ENCODE peak calls at places on chromosomes 11 and 22, in four cellular contexts. C, X, D and B are unnamed samples.

GRCh38 chr11:114705280-114706024 is 27.1 kb downstream of the NXPE2 start:
- DNase-seq in C (no peak), D (no peak), X (no peak), B (no peak)

GRCh38 chr11:114315749-114316368 is 19.7 kb downstream of the NNMT start:
- DNase-seq in X (no peak), C (no peak), D (peak), B (no peak)

GRCh38 chr11:118281284-118281683 is 17.2 kb upstream of the MPZL2 start:
- DNase-seq in D (no peak), X (no peak), C (no peak), B (no peak)

GRCh38 chr11:106998126-106998525 is 20.1 kb downstream of the GUCY1A2 start:
- DNase-seq in D (no peak), C (no peak), X (no peak), B (no peak)

GRCh38 chr22:42343551-42344081 is 73.2 kb upstream of the TCF20 start:
- DNase-seq in X (peak), C (no peak), D (no peak), B (peak)

GRCh38 chr11:33802414-33802950 is 28.2 kb upstream of the FBXO3 start:
- DNase-seq in D (peak), C (no peak), X (peak), B (peak)

GRCh38 chr11:111554532-111554931 is 14.0 kb downstream of the LAYN start:
- DNase-seq in C (no peak), D (no peak), X (no peak), B (no peak)

GRCh38 chr11:88345408-88345807 is 7.9 kb upstream of the CTSC start:
- DNase-seq in D (no peak), X (no peak), C (no peak), B (no peak)

GRCh38 chr11:27696112-27696511 is 4.1 kb downstream of the BDNF start:
- DNase-seq in D (no peak), X (no peak), C (no peak), B (no peak)

GRCh38 chr11:406796-407650 is 7.8 kb downstream of the SIGIRR start:
- DNase-seq in X (peak), C (peak), D (no peak), B (peak)
- TF ChIP-seq NFIC in X (peak), C (no peak), D (no peak), B (no peak)

GRCh38 chr22:39663751-39664150 is 93.2 kb downstream of the CACNA1I start:
- DNase-seq in X (no peak), C (no peak), D (no peak), B (no peak)

GRCh38 chr22:39665229-39665628 is 94.7 kb downstream of the CACNA1I start:
- DNase-seq in X (no peak), D (no peak), C (no peak), B (no peak)

GRCh38 chr22:39665661-39666431 is 95.3 kb downstream of the CACNA1I start:
- DNase-seq in X (no peak), D (no peak), C (no peak), B (no peak)

GRCh38 chr22:39666495-39666894 is 95.9 kb downstream of the CACNA1I start:
- DNase-seq in C (no peak), X (no peak), D (no peak), B (no peak)

GRCh38 chr22:39664485-39665200 is 94.1 kb downstream of the CACNA1I start:
- DNase-seq in C (no peak), D (no peak), X (peak), B (peak)
- TF ChIP-seq NFIC in C (no peak), D (no peak), X (no peak), B (no peak)

GRCh38 chr22:38260760-38261477 is 11.9 kb downstream of the TMEM184B start:
- DNase-seq in C (no peak), D (peak), X (no peak), B (no peak)
- TF ChIP-seq NFIC in C (no peak), D (no peak), X (no peak), B (no peak)

GRCh38 chr11:1839924-1840779 is 1.4 kb downstream of the TNNI2 start:
- DNase-seq in X (no peak), C (no peak), D (no peak), B (no peak)
- TF ChIP-seq NFIC in X (no peak), C (no peak), D (no peak), B (no peak)

GRCh38 chr22:29128891-29129643 is 56.2 kb downstream of the KREMEN1 start:
- DNase-seq in C (no peak), D (no peak), X (peak), B (no peak)
- TF ChIP-seq NFIC in C (no peak), D (no peak), X (no peak), B (no peak)

GRCh38 chr22:20031732-20032406 is 11.0 kb downstream of the TANGO2 start:
- DNase-seq in C (no peak), X (no peak), D (no peak), B (no peak)
- TF ChIP-seq NFIC in C (no peak), X (no peak), D (no peak), B (no peak)

GRCh38 chr11:70495351-70496310 is 97.3 kb downstream of the CTTN start:
- DNase-seq in D (no peak), X (no peak), C (no peak), B (no peak)

GRCh38 chr11:70493089-70493474 is 94.8 kb downstream of the CTTN start:
- DNase-seq in X (no peak), C (no peak), D (no peak), B (no peak)

GRCh38 chr11:70491696-70492472 is 93.6 kb downstream of the CTTN start:
- DNase-seq in C (no peak), D (no peak), X (no peak), B (no peak)

GRCh38 chr11:70494559-70495350 is 96.4 kb downstream of the CTTN start:
- DNase-seq in C (no peak), X (no peak), D (no peak), B (no peak)

DNA sequence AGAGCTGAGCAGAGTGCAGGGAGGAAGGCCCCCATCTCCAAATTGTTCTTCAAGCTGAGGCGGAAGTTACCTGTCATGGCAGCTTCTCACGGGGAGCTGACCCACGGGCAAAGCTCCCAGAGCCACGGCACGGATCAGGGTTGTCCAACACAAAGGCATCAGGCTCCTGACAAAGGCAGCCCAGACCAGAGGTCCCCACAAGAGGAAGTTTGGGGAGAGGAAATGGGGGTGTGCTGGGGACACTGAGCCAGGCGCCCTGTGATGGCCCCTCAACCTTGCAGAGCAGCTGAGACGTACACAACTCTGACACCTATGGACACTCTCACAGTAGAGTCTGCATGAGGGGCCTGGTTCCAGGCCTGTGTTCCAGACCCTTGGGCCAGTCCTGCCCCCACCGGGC is 95.6 kb downstream of the CTTN start:
- DNase-seq in D (no peak), X (no peak), C (no peak), B (no peak)
- TF ChIP-seq NFIC in D (no peak), X (no peak), C (no peak), B (no peak)

GRCh38 chr11:43852057-43852636 is 28.5 kb upstream of the ALKBH3 start:
- DNase-seq in X (peak), D (peak), C (peak), B (peak)
- TF ChIP-seq NFIC in X (no peak), D (no peak), C (no peak), B (no peak)

GRCh38 chr11:76196849-76197248 is 9.5 kb downstream of the WNT11 start:
- DNase-seq in D (no peak), X (no peak), C (no peak), B (no peak)

GRCh38 chr11:76197941-76198640 is 8.2 kb downstream of the WNT11 start:
- DNase-seq in X (no peak), D (no peak), C (no peak), B (no peak)

GRCh38 chr11:76193219-76193618 is 13.1 kb downstream of the WNT11 start:
- DNase-seq in D (no peak), X (peak), C (no peak), B (peak)

GRCh38 chr11:76197332-76197731 is 9.0 kb downstream of the WNT11 start:
- DNase-seq in X (no peak), D (no peak), C (no peak), B (no peak)

GRCh38 chr11:76194872-76195668 is 11.2 kb downstream of the WNT11 start:
- DNase-seq in D (no peak), X (no peak), C (no peak), B (no peak)
- TF ChIP-seq NFIC in D (no peak), X (no peak), C (no peak), B (no peak)

GRCh38 chr11:134658481-134659080 is 246.5 kb upstream of the B3GAT1 start:
- DNase-seq in X (no peak), D (no peak), C (no peak), B (no peak)
- TF ChIP-seq NFIC in X (no peak), D (no peak), C (no peak), B (no peak)